ENCODE peak calls at places on chromosomes 11 and 22, in five cellular contexts. E, F, C, A and B are unnamed samples.
A peak's percentile ranks its signal among the peaks of the same experiment; 100 is the strongest.

GRCh38 chr22:39468487-39469325 is 11.9 kb downstream of the MGAT3 start:
- DNase-seq in F (no peak), A (no peak), C (no peak), E (no peak), B (no peak)

GRCh38 chr22:30197389-30197788 is 49.2 kb downstream of the LIF start:
- DNase-seq in C (no peak), F (no peak), E (no peak), A (no peak), B (no peak)

GRCh38 chr11:17813391-17814059 is 78.9 kb downstream of the KCNC1 start:
- DNase-seq in E (no peak), F (no peak), A (no peak), C (no peak), B (no peak)

GRCh38 chr22:44758354-44758969 is 6.1 kb downstream of the ARHGAP8 start:
- DNase-seq in F (peak; percentile 42), A (no peak), C (no peak), E (no peak), B (peak; percentile 55)

GRCh38 chr11:94010136-94010535 is 11.0 kb upstream of the HEPHL1 start:
- DNase-seq in C (no peak), E (no peak), A (no peak), F (no peak), B (no peak)

GRCh38 chr11:128153697-128154048 is 433.7 kb downstream of the ETS1 start:
- DNase-seq in F (no peak), A (no peak), E (no peak), C (no peak), B (no peak)

GRCh38 chr22:41403532-41404318 is 22.0 kb downstream of the TEF start:
- DNase-seq in C (peak; percentile 89), E (peak; percentile 76), F (peak; percentile 87), A (peak; percentile 92), B (peak; percentile 93)

GRCh38 chr11:124538019-124538418 is 5.4 kb downstream of the OR8B12 start:
- DNase-seq in C (no peak), A (no peak), F (peak; percentile 76), E (no peak), B (no peak)

GRCh38 chr22:35887296-35887875 is 141.2 kb downstream of the RBFOX2 start:
- DNase-seq in E (no peak), F (no peak), C (no peak), A (no peak), B (no peak)

DNA sequence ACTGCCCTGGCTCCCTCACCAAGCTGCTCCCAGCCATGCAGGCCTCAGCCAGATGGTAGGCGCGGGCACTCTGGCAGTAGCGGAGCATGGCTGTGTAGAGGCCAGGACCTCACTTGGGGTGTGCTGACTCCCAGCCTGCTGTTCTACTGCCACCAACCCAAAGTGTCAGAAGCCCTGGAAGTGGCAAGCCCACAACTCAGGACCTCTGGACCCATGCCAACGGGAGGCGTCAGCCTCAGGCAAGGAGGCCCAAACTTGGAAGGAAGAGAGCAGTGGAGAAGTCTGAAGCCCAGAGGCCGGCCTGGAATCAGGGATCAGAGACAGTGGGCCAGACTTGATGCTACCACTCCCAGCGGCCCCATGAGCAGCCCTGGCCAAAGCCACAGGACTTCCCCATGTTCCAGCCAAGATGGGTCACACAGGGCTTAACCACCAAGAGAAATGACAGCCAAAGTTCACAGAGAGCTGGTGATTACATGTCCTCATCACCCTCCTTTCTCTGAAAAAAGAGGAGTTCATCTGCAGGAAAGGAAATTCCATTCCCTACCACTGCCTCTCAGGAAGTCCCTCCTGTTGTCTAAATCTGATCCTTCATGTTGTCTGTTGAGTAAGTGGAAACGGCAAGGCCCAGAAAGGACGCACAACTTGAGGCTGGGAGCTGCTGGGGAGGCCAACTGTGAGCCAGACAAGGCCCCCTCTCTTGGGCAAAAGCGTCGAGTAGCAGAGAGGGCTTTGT is 4.4 kb downstream of the ARRB1 start:
- DNase-seq in E (no peak), A (no peak), F (peak; percentile 81), C (peak; percentile 54), B (no peak)
- H3K4me3 ChIP-seq in E (no peak overlapping the region), A (no peak overlapping the region), F (no peak overlapping the region), C (no peak overlapping the region), B (no peak overlapping the region)

GRCh38 chr22:49183826-49184216 is 643.9 kb downstream of the BRD1 start:
- DNase-seq in F (no peak), E (no peak), C (no peak), A (no peak), B (no peak)
- H3K9me3 ChIP-seq in F (no peaks in the 10 kb centered on the region), E (no peaks in the 10 kb centered on the region), C (peaks cover 8% of the 10 kb centered on the region), A (no peaks in the 10 kb centered on the region), B (peaks cover 11% of the 10 kb centered on the region)

GRCh38 chr11:86463120-86463519 is 88.4 kb downstream of the CCDC81 start:
- DNase-seq in A (no peak), C (no peak), E (no peak), F (no peak), B (no peak)
- H3K4me3 ChIP-seq in A (no peak overlapping the region), C (no peak overlapping the region), E (no peak overlapping the region), F (no peak overlapping the region), B (no peak overlapping the region)

DNA sequence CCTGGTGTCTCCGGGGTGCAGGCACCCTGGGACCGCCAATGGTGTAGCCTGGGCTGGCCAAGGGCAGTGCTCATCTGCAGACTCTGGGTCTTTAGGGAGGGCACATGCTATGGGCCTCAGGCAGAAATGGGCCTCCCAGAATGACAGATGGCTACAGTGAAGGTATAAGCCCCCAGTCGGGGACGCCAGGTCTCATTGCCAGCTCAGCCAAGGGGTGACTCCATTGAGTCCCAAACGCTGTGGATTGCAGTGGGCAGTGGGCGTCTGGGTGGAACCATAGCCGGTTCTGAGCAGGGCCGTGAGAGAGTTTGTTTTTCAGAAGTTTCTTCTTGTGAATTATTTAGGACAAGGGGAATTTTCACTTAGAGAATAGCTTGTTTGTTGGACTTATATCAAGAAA is 516.9 kb downstream of the TBC1D22A start:
- DNase-seq in C (no peak), F (no peak), E (no peak), A (no peak), B (no peak)
- H3K9me3 ChIP-seq in C (no peaks in the 10 kb centered on the region), F (no peaks in the 10 kb centered on the region), E (no peaks in the 10 kb centered on the region), A (peaks cover 2% of the 10 kb centered on the region), B (no peaks in the 10 kb centered on the region)